ENCODE peak calls at places on chromosome 19, in six cellular contexts. Q is brain microvascular endothelial cell; U is stimulated activated CD4-positive, alpha-beta T cell treated with anti-CD3 and anti-CD28 coated beads, Interleukin-2, amount 100 ng/mL, for 48 hours; W is left cardiac atrium; E is T-cell; Y is HS-27A. O is an unnamed sample.

GRCh38 chr19:1811472-1811894 is 593 bp downstream of the ATP8B3 start:
- DNase-seq in E (no peak), U (peak; percentile 41), Q (peak; percentile 18), W (peak; percentile 76), Y (no peak), O (peak; percentile 39)

GRCh38 chr19:37909661-37910199 is 2.7 kb downstream of the SIPA1L3 start:
- DNase-seq in Q (no peak), U (no peak), W (no peak), Y (no peak), E (no peak), O (no peak)

GRCh38 chr19:6767357-6768235 is at the start of gene SH2D3A:
- DNase-seq in U (peak; percentile 89), W (peak; percentile 68), E (peak; percentile 90), Y (no peak), Q (peak; percentile 28), O (peak; percentile 90)

GRCh38 chr19:46875234-46875633 is 14.4 kb downstream of the ARHGAP35 start:
- DNase-seq in W (no peak), Y (no peak), U (no peak), E (no peak), Q (no peak), O (no peak)

GRCh38 chr19:5621311-5621944 is 1.1 kb downstream of the SAFB2 start:
- DNase-seq in W (no peak), E (no peak), Q (no peak), Y (no peak), U (no peak), O (peak; percentile 9)

GRCh38 chr19:43504426-43505185 is at the start of gene PHLDB3:
- DNase-seq in Q (no peak), Y (no peak), U (peak; percentile 39), W (peak; percentile 43), E (peak; percentile 25), O (peak; percentile 56)

GRCh38 chr19:13742756-13743155 is 21.6 kb upstream of the MRI1 start:
- DNase-seq in U (no peak), Y (no peak), W (no peak), E (no peak), Q (no peak), O (no peak)

GRCh38 chr19:19643158-19644053 is at the start of gene GMIP:
- DNase-seq in E (peak; percentile 80), Y (no peak), Q (no peak), U (peak; percentile 83), W (peak; percentile 81), O (peak; percentile 83)

GRCh38 chr19:2867025-2867991 is at the start of gene ZNF556:
- DNase-seq in U (no peak), Y (no peak), E (no peak), Q (no peak), W (no peak), O (no peak)